ENCODE peak calls at places on chromosome X, in five cellular contexts. P is GM12878, T is sigmoid colon, U is HepG2, M is stomach. G is an unnamed sample.

GRCh38 chrX:147912093-147912801 is 528 bp downstream of the FMR1 start:
- DNase-seq in P (no peak), T (peak; percentile 66), U (no peak), M (peak; percentile 29), G (no peak)

GRCh38 chrX:110258552-110258951 is 59.3 kb downstream of the AMMECR1 start:
- DNase-seq in P (no peak), T (no peak), U (no peak), M (no peak), G (no peak)

GRCh38 chrX:24204331-24204730 is 54.8 kb downstream of the ZFX start:
- DNase-seq in P (no peak), T (no peak), U (no peak), M (no peak), G (no peak)

GRCh38 chrX:154541896-154542722 is 4.5 kb downstream of the G6PD start:
- DNase-seq in P (no peak), T (peak; percentile 88), U (peak; percentile 94), M (peak; percentile 73), G (no peak)

GRCh38 chrX:32153586-32153985 is 1057.8 kb downstream of the DMD start:
- DNase-seq in P (no peak), T (no peak), U (no peak), M (no peak), G (no peak)

GRCh38 chrX:84748965-84749656 is 246.9 kb upstream of the HDX start:
- DNase-seq in P (no peak), T (no peak), U (no peak), M (no peak), G (no peak)

GRCh38 chrX:24647257-24648058 is at the start of gene PCYT1B:
- DNase-seq in P (no peak), T (peak; percentile 84), U (no peak), M (peak; percentile 33), G (peak; percentile 93)

GRCh38 chrX:109448539-109448938 is 33.3 kb downstream of the GUCY2F start:
- DNase-seq in P (no peak), T (no peak), U (no peak), M (no peak), G (no peak)

GRCh38 chrX:124475358-124475757 is 129.0 kb downstream of the SH2D1A start:
- DNase-seq in P (no peak), T (no peak), U (no peak), M (no peak), G (no peak)

GRCh38 chrX:41236629-41237028 is 97.3 kb upstream of the DDX3X start:
- DNase-seq in P (peak; percentile 64), T (no peak), U (no peak), M (no peak), G (no peak)

DNA sequence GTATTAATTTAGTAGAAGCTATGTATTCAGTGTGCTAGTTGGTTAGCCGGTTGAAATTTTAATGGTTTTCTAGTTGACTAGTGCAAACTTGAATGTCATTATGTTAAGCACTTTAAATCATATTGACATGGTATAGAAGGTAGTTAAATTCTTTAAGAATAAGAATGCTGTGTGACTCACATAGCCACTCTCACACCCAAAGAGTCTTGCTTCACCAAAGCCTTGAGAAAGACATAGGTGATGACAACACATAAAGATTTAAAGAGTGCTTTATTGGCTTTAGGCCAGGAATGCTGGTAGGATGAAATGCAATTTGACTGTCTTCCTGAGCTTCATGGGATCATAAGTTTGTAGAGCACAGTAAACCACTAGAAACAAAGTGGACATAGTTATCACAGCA is 85.3 kb downstream of the DCAF8L2 start:
- DNase-seq in P (no peak), T (no peak), U (no peak), M (no peak), G (no peak)
- TF ChIP-seq EP300 in P (no peak), T (no peak), U (no peak), M (no peak), G (no peak)

GRCh38 chrX:152903589-152903988 is 5.7 kb downstream of the ZNF185 start:
- DNase-seq in P (no peak), T (no peak), U (no peak), M (no peak), G (no peak)

GRCh38 chrX:152904151-152905080 is 6.5 kb downstream of the ZNF185 start:
- DNase-seq in P (no peak), T (no peak), U (no peak), M (peak; percentile 45), G (no peak)

GRCh38 chrX:152905081-152905420 is 7.2 kb downstream of the ZNF185 start:
- DNase-seq in P (no peak), T (no peak), U (no peak), M (no peak), G (no peak)

GRCh38 chrX:152908486-152908885 is 10.6 kb downstream of the ZNF185 start:
- DNase-seq in P (no peak), T (no peak), U (no peak), M (no peak), G (no peak)

DNA sequence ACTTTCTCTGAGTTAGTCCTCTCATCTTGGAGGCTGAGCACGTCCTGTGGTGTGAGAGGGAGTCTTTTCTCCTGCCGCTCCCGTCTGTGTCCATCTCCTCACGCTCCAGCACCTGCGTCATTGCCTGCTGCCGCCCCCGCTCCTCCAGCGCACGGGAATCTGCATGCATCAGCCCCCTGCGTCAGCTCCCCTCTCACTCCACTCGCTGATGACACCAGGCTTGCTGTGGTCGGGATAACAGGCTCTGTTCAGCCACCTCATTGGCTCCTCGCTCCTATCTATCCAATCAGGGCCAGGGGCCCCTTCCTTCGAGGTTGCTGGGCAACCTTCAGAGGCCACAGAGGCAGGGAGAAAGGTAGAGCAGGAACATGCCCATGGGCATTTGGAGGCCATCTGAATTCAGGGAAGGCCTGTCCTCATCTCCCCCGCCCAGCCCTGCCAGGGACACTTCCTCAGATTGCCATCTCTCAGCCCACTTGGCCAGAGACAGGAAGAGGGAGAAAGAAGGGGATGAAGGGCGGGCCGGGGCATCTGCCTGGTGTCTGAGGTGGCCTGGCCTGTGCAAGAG is 9.3 kb downstream of the ZNF185 start:
- DNase-seq in P (no peak), T (no peak), U (no peak), M (no peak), G (no peak)
- H3K27ac ChIP-seq in P (no peak overlapping the region), T (no peak overlapping the region), U (no peak overlapping the region), M (no peak overlapping the region), G (no peak overlapping the region)

DNA sequence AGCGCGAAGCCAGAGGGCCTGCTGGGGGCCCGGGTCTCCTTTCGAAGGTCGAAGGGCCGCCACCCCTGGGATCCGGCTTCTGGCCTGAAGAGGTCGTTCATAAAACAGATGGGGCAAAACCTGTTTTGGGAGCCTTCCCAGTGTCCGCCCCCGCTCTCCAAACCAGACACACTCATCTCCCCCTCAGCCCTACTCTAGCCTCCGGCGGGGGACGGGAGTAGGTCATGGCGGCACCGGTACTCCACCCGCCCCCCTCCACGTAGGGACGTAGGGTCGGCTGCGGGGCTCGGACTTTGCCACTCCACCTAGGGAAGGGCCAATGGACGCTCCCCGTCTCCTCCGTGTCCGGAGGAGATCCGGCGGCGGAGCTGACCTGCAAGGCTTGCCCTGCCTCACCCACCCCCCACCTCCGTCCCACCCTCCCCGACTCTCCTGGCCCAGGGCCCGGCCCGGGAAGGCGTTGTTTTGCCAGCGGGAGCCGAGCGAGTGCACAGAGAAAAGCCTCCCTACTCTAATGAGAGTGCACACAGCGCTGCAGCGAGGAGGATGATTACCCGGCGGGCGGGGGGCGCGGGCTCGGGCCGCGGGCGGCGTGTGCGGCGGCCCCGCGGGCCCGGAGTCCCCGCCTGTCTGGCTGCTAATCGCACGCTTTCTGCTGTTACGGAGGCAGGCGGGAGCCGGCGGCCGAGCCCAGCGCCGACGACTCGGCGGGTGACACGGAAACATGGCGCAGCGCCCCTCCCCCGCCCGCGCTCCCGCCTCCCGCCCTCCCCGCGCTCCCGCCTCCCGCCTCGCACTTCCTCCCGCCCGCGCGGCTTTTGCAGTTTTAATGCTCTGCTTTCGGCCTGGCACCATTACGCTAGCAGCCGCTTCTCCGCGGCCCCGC is 8.3 kb upstream of the BCOR start:
- DNase-seq in P (no peak), T (peak; percentile 87), U (no peak), M (peak; percentile 77), G (no peak)
- TF ChIP-seq POLR2AphosphoS5 in P (no peak), T (no peak), U (peak; percentile 28), M (no peak), G (peak; percentile 51)

GRCh38 chrX:69234624-69235023 is 69.4 kb upstream of the PJA1 start:
- DNase-seq in P (no peak), T (no peak), U (no peak), M (no peak), G (no peak)

GRCh38 chrX:69231903-69232302 is 66.7 kb upstream of the PJA1 start:
- DNase-seq in P (no peak), T (no peak), U (no peak), M (no peak), G (no peak)

GRCh38 chrX:69236641-69237040 is 71.4 kb upstream of the PJA1 start:
- DNase-seq in P (no peak), T (no peak), U (no peak), M (no peak), G (no peak)

GRCh38 chrX:69229436-69229835 is 64.2 kb upstream of the PJA1 start:
- DNase-seq in P (no peak), T (no peak), U (no peak), M (no peak), G (no peak)

DNA sequence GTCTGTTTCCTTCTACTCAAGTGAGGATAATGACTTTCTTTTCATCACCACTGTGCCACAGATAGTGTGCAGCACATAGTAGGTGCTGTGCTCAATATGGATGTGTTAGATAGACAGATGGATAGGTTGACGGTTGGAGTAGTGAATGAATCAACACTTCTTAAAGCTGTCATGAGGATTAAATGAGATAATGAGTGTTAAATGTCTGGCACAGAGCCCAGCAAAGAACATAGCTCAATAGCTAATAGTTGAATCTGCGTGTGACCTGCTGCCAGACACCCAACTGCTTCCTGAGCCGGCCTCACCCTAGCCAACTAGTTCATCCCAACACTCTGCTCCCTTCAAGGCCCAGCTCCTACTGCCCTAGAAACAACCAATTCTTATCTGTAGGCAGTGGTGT is 67.7 kb upstream of the PJA1 start:
- DNase-seq in P (no peak), T (no peak), U (no peak), M (no peak), G (no peak)
- TF ChIP-seq EP300 in P (no peak), T (no peak), U (no peak), M (no peak), G (no peak)

DNA sequence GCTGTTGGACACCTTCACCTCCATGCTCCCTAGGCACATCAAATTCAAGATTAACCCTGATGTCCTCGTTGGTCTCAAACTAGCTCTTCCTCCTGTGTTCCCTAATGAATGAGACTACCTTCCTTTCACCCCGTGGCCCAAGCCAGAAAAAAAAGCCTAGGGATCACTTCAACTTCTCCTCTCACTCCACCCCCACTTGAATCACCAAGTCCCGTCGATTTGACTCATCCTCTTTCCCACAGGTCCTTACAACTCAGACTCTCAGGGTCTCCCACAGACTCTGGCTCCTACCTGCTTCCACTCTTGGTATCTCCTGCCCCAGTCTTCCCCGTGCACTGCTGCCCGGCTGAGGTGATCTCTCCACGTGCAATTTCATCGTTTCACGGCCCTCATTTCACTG is 8.5 kb downstream of the SLC25A43 start:
- DNase-seq in P (no peak), T (no peak), U (no peak), M (no peak), G (no peak)
- H3K27ac ChIP-seq in P (no peak overlapping the region), T (no peak overlapping the region), U (no peak overlapping the region), M (no peak overlapping the region), G (no peak overlapping the region)

G was measured in esophagus muscularis mucosa.